ENCODE peak calls at places on chromosome 18, in eight cellular contexts. C, B, Y, N, L, S, I and H are unnamed samples.

GRCh38 chr18:12086249-12086648 is 7.4 kb upstream of the ANKRD62 start:
- DNase-seq in C (no peak), I (peak; percentile 79), S (no peak), L (no peak), B (peak; percentile 70), Y (no peak), N (no peak), H (no peak)

GRCh38 chr18:41647914-41648313 is 307.1 kb upstream of the PIK3C3 start:
- DNase-seq in I (no peak), S (no peak), Y (no peak), L (no peak), B (no peak), C (no peak), N (no peak), H (no peak)

GRCh38 chr18:61901334-61901986 is 8.7 kb upstream of the RNF152 start:
- DNase-seq in N (no peak), S (peak; percentile 70), L (peak; percentile 57), Y (peak; percentile 76), C (peak; percentile 74), B (no peak), I (no peak), H (peak; percentile 75)

GRCh38 chr18:3194947-3195612 is 24.7 kb downstream of the MYOM1 start:
- DNase-seq in I (no peak), N (no peak), B (no peak), Y (no peak), L (no peak), S (no peak), C (no peak), H (no peak)

GRCh38 chr18:46660955-46661749 is 4.1 kb upstream of the LOXHD1 start:
- DNase-seq in L (peak; percentile 32), I (no peak), S (peak; percentile 31), C (peak; percentile 46), B (no peak), Y (peak; percentile 18), N (no peak), H (peak; percentile 13)

GRCh38 chr18:39788395-39788794 is 2166.6 kb upstream of the PIK3C3 start:
- DNase-seq in C (no peak), Y (no peak), I (no peak), S (no peak), B (no peak), N (no peak), L (peak; percentile 30), H (no peak)

GRCh38 chr18:12639990-12640880 is 17.7 kb downstream of the SPIRE1 start:
- DNase-seq in N (no peak), B (no peak), S (peak; percentile 76), C (no peak), Y (peak; percentile 87), L (peak; percentile 89), I (no peak), H (peak; percentile 69)

GRCh38 chr18:11902522-11903292 is 5.4 kb downstream of the MPPE1 start:
- DNase-seq in I (no peak), L (no peak), N (no peak), S (peak; percentile 16), B (no peak), C (no peak), Y (no peak), H (no peak)

GRCh38 chr18:75176849-75177248 is 32.1 kb downstream of the PTGR3 start:
- DNase-seq in S (no peak), I (no peak), Y (no peak), N (no peak), L (no peak), C (no peak), B (no peak), H (no peak)

GRCh38 chr18:27004056-27004829 is 138.7 kb upstream of the AQP4 start:
- DNase-seq in L (no peak), I (no peak), S (peak; percentile 24), Y (peak; percentile 30), C (peak; percentile 3), B (no peak), N (no peak), H (peak; percentile 63)

GRCh38 chr18:62663731-62664336 is 51.5 kb upstream of the PHLPP1 start:
- DNase-seq in B (no peak), L (peak; percentile 91), Y (peak; percentile 75), S (peak; percentile 26), N (no peak), C (peak; percentile 21), I (peak; percentile 20), H (peak; percentile 61)

GRCh38 chr18:55268629-55269275 is 309.5 kb upstream of the CCDC68 start:
- DNase-seq in Y (no peak), B (no peak), I (no peak), S (no peak), N (no peak), C (no peak), L (no peak), H (no peak)

GRCh38 chr18:67545681-67546080 is 29.2 kb upstream of the DSEL start:
- DNase-seq in L (no peak), B (no peak), C (no peak), Y (no peak), N (no peak), I (no peak), S (no peak), H (peak; percentile 36)

GRCh38 chr18:46196627-46197243 is 92.5 kb downstream of the HAUS1 start:
- DNase-seq in Y (no peak), L (peak; percentile 21), B (no peak), N (no peak), S (no peak), I (no peak), C (no peak), H (no peak)

GRCh38 chr18:37442477-37442876 is 123.1 kb downstream of the CELF4 start:
- DNase-seq in N (no peak), B (no peak), I (no peak), Y (no peak), S (no peak), C (no peak), L (no peak), H (no peak)

GRCh38 chr18:45548614-45549013 is 66.7 kb upstream of the SLC14A2 start:
- DNase-seq in S (no peak), C (no peak), I (no peak), Y (no peak), N (no peak), B (no peak), L (no peak), H (no peak)

GRCh38 chr18:35326695-35327387 is 17.4 kb downstream of the ZNF24 start:
- DNase-seq in B (no peak), S (no peak), L (no peak), N (no peak), Y (no peak), C (no peak), I (no peak), H (no peak)